ENCODE peak calls at places on chromosome 19, in four cellular contexts. W is stomach, P is uterus, I is breast epithelium. T is an unnamed sample. For H3K4me1, the result is how much of the 10 kb centered on the place peaks cover.

GRCh38 chr19:15640294-15640903 is at the start of gene CYP4F3:
- DNase-seq in W (peak), P (no peak), I (peak), T (peak)

GRCh38 chr19:12774588-12775555 is at the start of gene HOOK2:
- DNase-seq in W (peak), P (peak), I (peak), T (peak)

GRCh38 chr19:58386166-58386575 is 898 bp upstream of the RPS5 start:
- DNase-seq in W (no peak), P (no peak), I (no peak), T (no peak)

GRCh38 chr19:32708457-32708856 is 11.1 kb upstream of the TDRD12 start:
- DNase-seq in W (no peak), P (no peak), I (no peak), T (no peak)

GRCh38 chr19:294819-295686 is 3.9 kb upstream of the PLPP2 start:
- DNase-seq in W (peak), P (peak), I (no peak), T (peak)

GRCh38 chr19:16036397-16036925 is 39.8 kb upstream of the TPM4 start:
- DNase-seq in W (no peak), P (no peak), I (no peak), T (no peak)

GRCh38 chr19:19866599-19867248 is 1.0 kb downstream of the ZNF253 start:
- DNase-seq in W (no peak), P (no peak), I (no peak), T (peak)

GRCh38 chr19:15141143-15141542 is 33.9 kb downstream of the SYDE1 start:
- DNase-seq in W (no peak), P (no peak), I (no peak), T (no peak)

GRCh38 chr19:2478756-2479555 is 3.0 kb downstream of the GADD45B start:
- DNase-seq in W (peak), P (peak), I (peak), T (peak)

GRCh38 chr19:55322495-55322894 is 2.6 kb downstream of the TMEM150B start:
- DNase-seq in W (no peak), P (no peak), I (no peak), T (no peak)

GRCh38 chr19:21328402-21328801 is 808 bp downstream of the ZNF708 start:
- DNase-seq in W (no peak), P (no peak), I (no peak), T (no peak)

GRCh38 chr19:4559569-4559968 is at the start of gene SEMA6B:
- DNase-seq in W (peak), P (peak), I (no peak), T (peak)

GRCh38 chr19:45913874-45914830 is at the start of gene NANOS2:
- DNase-seq in W (no peak), P (no peak), I (no peak), T (no peak)

GRCh38 chr19:15463865-15464371 is 426 bp downstream of the RASAL3 start:
- DNase-seq in W (peak), P (no peak), I (no peak), T (peak)

GRCh38 chr19:49468746-49469447 is 5.1 kb upstream of the FLT3LG start:
- DNase-seq in W (peak), P (peak), I (peak), T (peak)

GRCh38 chr19:4284176-4284958 is 5.3 kb downstream of the SHD start:
- DNase-seq in W (no peak), P (no peak), I (no peak), T (no peak)

GRCh38 chr19:33720155-33720493 is 76.5 kb upstream of the KCTD15 start:
- DNase-seq in W (no peak), P (no peak), I (no peak), T (no peak)

GRCh38 chr19:42281175-42282035 is 12.4 kb downstream of the CIC start:
- DNase-seq in W (no peak), P (peak), I (peak), T (peak)

GRCh38 chr19:33304760-33305647 is 2.7 kb upstream of the CEBPA start:
- DNase-seq in W (peak), P (no peak), I (no peak), T (no peak)

GRCh38 chr19:16206046-16206605 is 8.4 kb downstream of the AP1M1 start:
- DNase-seq in W (no peak), P (no peak), I (no peak), T (no peak)

GRCh38 chr19:30116530-30116929 is 174.5 kb downstream of the URI1 start:
- DNase-seq in W (no peak), P (no peak), I (no peak), T (no peak)

GRCh38 chr19:14479309-14479984 is 4.3 kb upstream of the PTGER1 start:
- DNase-seq in W (no peak), P (no peak), I (no peak), T (no peak)

GRCh38 chr19:14450168-14450874 is 17.2 kb downstream of the PKN1 start:
- DNase-seq in W (no peak), P (no peak), I (no peak), T (no peak)

GRCh38 chr19:48512504-48513288 is 1.1 kb upstream of the LMTK3 start:
- DNase-seq in W (no peak), P (no peak), I (no peak), T (no peak)

GRCh38 chr19:58009666-58010301 is 7.2 kb upstream of the ZNF606 start:
- DNase-seq in W (peak), P (peak), I (peak), T (peak)

GRCh38 chr19:8251025-8251472 is 41.9 kb downstream of the CERS4 start:
- DNase-seq in W (peak), P (peak), I (peak), T (no peak)

GRCh38 chr19:3440082-3440481 is 40.2 kb downstream of the SMIM24 start:
- DNase-seq in W (peak), P (no peak), I (no peak), T (peak)

GRCh38 chr19:5799247-5800241 is 5.3 kb upstream of the NRTN start:
- DNase-seq in W (peak), P (no peak), I (no peak), T (no peak)

GRCh38 chr19:49475995-49476880 is 2.2 kb downstream of the FLT3LG start:
- DNase-seq in W (no peak), P (no peak), I (no peak), T (peak)

GRCh38 chr19:50719566-50719965 is at the start of gene SHANK1:
- DNase-seq in W (no peak), P (no peak), I (no peak), T (no peak)

GRCh38 chr19:30086916-30087315 is 144.9 kb downstream of the URI1 start:
- DNase-seq in W (no peak), P (no peak), I (no peak), T (no peak)

GRCh38 chr19:50819636-50820035 is 4.0 kb downstream of the KLK1 start:
- DNase-seq in W (no peak), P (no peak), I (no peak), T (no peak)

GRCh38 chr19:9130965-9131364 is 4.2 kb upstream of the OR7G3 start:
- DNase-seq in W (no peak), P (no peak), I (no peak), T (no peak)

GRCh38 chr19:31354316-31354715 is 5.1 kb upstream of the TSHZ3 start:
- DNase-seq in W (no peak), P (no peak), I (no peak), T (no peak)

GRCh38 chr19:31354919-31355318 is 5.7 kb upstream of the TSHZ3 start:
- DNase-seq in W (no peak), P (no peak), I (no peak), T (no peak)

GRCh38 chr19:31356587-31357314 is 7.5 kb upstream of the TSHZ3 start:
- DNase-seq in W (no peak), P (no peak), I (no peak), T (no peak)

GRCh38 chr19:31355330-31356289 is 6.4 kb upstream of the TSHZ3 start:
- DNase-seq in W (no peak), P (no peak), I (no peak), T (no peak)

GRCh38 chr19:31357315-31357673 is 8.1 kb upstream of the TSHZ3 start:
- DNase-seq in W (no peak), P (no peak), I (no peak), T (no peak)
- TF ChIP-seq POLR2A in W (no peak), P (no peak), I (no peak), T (no peak)

GRCh38 chr19:31334101-31334848 is 15.0 kb downstream of the TSHZ3 start:
- DNase-seq in W (no peak), P (peak), I (no peak), T (no peak)
- H3K4me1 ChIP-seq in W (under half), P (under half), I (under half), T (under half)

DNA sequence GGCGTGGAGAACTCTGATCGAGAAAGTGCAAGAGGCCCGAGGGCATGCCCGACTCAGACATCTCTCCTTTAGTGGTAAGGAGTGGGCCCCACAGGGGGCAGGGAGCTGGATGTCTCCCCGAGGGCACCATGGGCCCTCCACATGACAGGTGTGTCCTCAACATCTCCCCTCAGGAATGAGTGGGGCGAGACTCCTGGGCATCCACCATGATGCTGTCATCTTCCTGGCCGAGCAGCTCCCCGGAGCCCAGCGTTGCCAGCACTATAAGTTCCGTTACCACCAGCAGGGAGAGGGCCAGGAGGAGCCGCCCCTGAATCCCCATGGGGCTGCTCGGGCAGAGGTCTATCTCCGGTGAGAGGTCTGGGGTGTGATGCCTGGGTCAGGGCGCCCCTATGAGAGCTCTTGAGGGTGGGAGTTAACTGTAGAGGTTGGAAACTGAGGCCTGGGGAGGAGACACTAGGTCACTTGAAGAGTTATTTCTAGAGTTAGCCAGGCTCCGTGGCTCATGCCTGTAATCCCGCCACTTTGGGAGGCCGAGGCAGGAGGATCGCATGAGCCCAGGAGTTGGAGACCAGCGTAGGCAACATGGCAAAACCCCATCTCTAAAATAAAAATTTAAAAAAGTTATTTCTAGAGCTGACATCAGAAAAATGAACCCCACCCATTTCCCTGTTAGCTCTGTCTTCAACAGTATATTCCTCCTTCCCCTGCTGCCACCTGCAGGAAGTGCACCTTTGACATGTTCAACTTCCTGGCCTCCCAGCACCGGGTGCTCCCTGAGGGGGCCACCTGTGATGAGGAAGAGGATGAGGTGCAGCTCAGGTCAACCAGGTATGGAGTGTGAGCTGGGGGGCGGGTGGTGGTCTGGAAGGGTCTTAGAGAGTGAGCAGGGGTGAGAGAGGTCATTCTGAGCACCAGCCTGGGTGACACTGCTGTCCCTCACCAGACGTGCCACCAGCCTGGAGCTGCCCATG is 5.1 kb downstream of the IGFLR1 start:
- DNase-seq in W (no peak), P (no peak), I (no peak), T (no peak)
- TF ChIP-seq POLR2A in W (no peak), P (no peak), I (no peak), T (no peak)

GRCh38 chr19:1418494-1418775 is 11.0 kb downstream of the DAZAP1 start:
- DNase-seq in W (no peak), P (no peak), I (no peak), T (no peak)

GRCh38 chr19:1418951-1419735 is 11.8 kb downstream of the DAZAP1 start:
- DNase-seq in W (no peak), P (no peak), I (no peak), T (no peak)

GRCh38 chr19:1417681-1418493 is 10.5 kb downstream of the DAZAP1 start:
- DNase-seq in W (no peak), P (no peak), I (no peak), T (no peak)

GRCh38 chr19:1417145-1417544 is 9.8 kb downstream of the DAZAP1 start:
- DNase-seq in W (no peak), P (no peak), I (no peak), T (no peak)

GRCh38 chr19:1416014-1416841 is 8.8 kb downstream of the DAZAP1 start:
- DNase-seq in W (no peak), P (no peak), I (no peak), T (no peak)
- H3K4me1 ChIP-seq in W (half or more), P (half or more), I (under half), T (under half)